ENCODE peak calls at places on chromosomes 2 and 18, in six cellular contexts. R is neural progenitor cell; J is non-pigmented ciliary epithelial cell; I is Panc1; H is fibroblast of the conjunctiva; T is activated CD8-positive, alpha-beta memory T cell treated with anti-CD3 and anti-CD28 coated beads for 4 hours. E is an unnamed sample.

GRCh38 chr2:213125646-213126347 is 25.6 kb downstream of the IKZF2 start:
- DNase-seq in T (no peak), J (no peak), I (no peak), R (no peak), H (no peak), E (peak)

GRCh38 chr2:220198911-220199310 is 571.5 kb downstream of the SLC4A3 start:
- DNase-seq in J (peak), R (no peak), I (no peak), T (no peak), H (peak), E (peak)

GRCh38 chr18:79302120-79302519 is 93.6 kb upstream of the NFATC1 start:
- DNase-seq in H (no peak), T (no peak), J (no peak), R (no peak), I (no peak), E (no peak)

GRCh38 chr2:67237288-67237687 is 159.8 kb upstream of the ETAA1 start:
- DNase-seq in I (no peak), R (no peak), J (no peak), T (no peak), H (no peak), E (no peak)

GRCh38 chr2:218645126-218645525 is 14.3 kb downstream of the ZNF142 start:
- DNase-seq in T (no peak), J (no peak), I (no peak), H (no peak), R (no peak), E (peak)

GRCh38 chr18:30613467-30613801 is 429.1 kb downstream of the DSC3 start:
- DNase-seq in I (no peak), H (no peak), R (no peak), T (no peak), J (no peak), E (no peak)

GRCh38 chr2:152874955-152875354 is 156.5 kb downstream of the ARL6IP6 start:
- DNase-seq in H (no peak), I (no peak), J (no peak), T (no peak), R (no peak), E (no peak)

GRCh38 chr2:35871672-35872071 is 483.9 kb upstream of the CRIM1 start:
- DNase-seq in J (no peak), R (no peak), H (no peak), I (no peak), T (no peak), E (no peak)

GRCh38 chr18:55586841-55587240 is 1.2 kb downstream of the TCF4 start:
- DNase-seq in H (no peak), I (no peak), T (no peak), J (no peak), R (peak), E (no peak)

GRCh38 chr2:9844581-9844980 is 1.3 kb downstream of the TAF1B start:
- DNase-seq in T (no peak), H (no peak), R (no peak), J (no peak), I (no peak), E (no peak)

GRCh38 chr2:177427316-177427715 is 34.7 kb downstream of the AGPS start:
- DNase-seq in H (no peak), J (no peak), T (no peak), R (no peak), I (no peak), E (no peak)

GRCh38 chr2:111135910-111136297 is 15.2 kb downstream of the BCL2L11 start:
- DNase-seq in R (peak), T (no peak), I (no peak), J (no peak), H (peak), E (no peak)

GRCh38 chr2:212451786-212452200 is 86.8 kb downstream of the ERBB4 start:
- DNase-seq in R (no peak), H (peak), J (peak), T (no peak), I (no peak), E (peak)

GRCh38 chr2:201196803-201197202 is 13.9 kb downstream of the CASP10 start:
- DNase-seq in R (no peak), I (no peak), J (no peak), H (no peak), T (no peak), E (no peak)

GRCh38 chr2:41965886-41966285 is 81.9 kb upstream of the PKDCC start:
- DNase-seq in H (no peak), T (no peak), R (no peak), I (no peak), J (no peak), E (peak)

GRCh38 chr2:11872247-11872947 is 126.0 kb downstream of the LPIN1 start:
- DNase-seq in I (no peak), J (no peak), H (no peak), R (no peak), T (no peak), E (no peak)

GRCh38 chr2:29233428-29233827 is 118.2 kb downstream of the CLIP4 start:
- DNase-seq in R (peak), I (no peak), H (no peak), T (no peak), J (no peak), E (no peak)

GRCh38 chr2:14074691-14075090 is 557.8 kb upstream of the LRATD1 start:
- DNase-seq in T (no peak), I (no peak), H (no peak), J (no peak), R (no peak), E (no peak)

GRCh38 chr18:48002933-48003365 is 72.5 kb upstream of the SMAD2 start:
- DNase-seq in T (no peak), R (no peak), H (no peak), I (peak), J (no peak), E (no peak)

GRCh38 chr18:45806226-45806625 is 19.2 kb upstream of the SIGLEC15 start:
- DNase-seq in R (no peak), I (no peak), J (no peak), T (no peak), H (no peak), E (peak)

GRCh38 chr2:152488075-152488474 is 153.1 kb downstream of the FMNL2 start:
- DNase-seq in I (no peak), J (no peak), R (no peak), H (no peak), T (no peak), E (no peak)

GRCh38 chr2:101750688-101751087 is 53.2 kb downstream of the MAP4K4 start:
- DNase-seq in R (no peak), H (no peak), J (no peak), I (no peak), T (no peak), E (no peak)

GRCh38 chr18:13260927-13261471 is 42.4 kb downstream of the LDLRAD4 start:
- DNase-seq in T (no peak), J (no peak), I (no peak), H (no peak), R (no peak), E (no peak)

GRCh38 chr2:205656426-205656795 is 25.9 kb upstream of the NRP2 start:
- DNase-seq in T (no peak), R (no peak), I (no peak), J (no peak), H (no peak), E (no peak)

GRCh38 chr2:6946722-6947121 is 29.5 kb downstream of the RNF144A start:
- DNase-seq in R (no peak), T (no peak), H (peak), I (peak), J (peak), E (peak)

E was measured in skeletal muscle cell.